ENCODE peak calls at places on chromosomes 1 and 21, in four cellular contexts. A, Q, T and R are unnamed samples.

GRCh38 chr21:41482321-41482720 is 25.6 kb downstream of the TMPRSS2 start:
- DNase-seq in T (no peak), A (no peak), Q (no peak), R (no peak)

GRCh38 chr1:58468612-58469493 is 77.7 kb downstream of the OMA1 start:
- DNase-seq in Q (no peak), A (no peak), T (no peak), R (no peak)

GRCh38 chr1:11927866-11928592 is 1.8 kb upstream of the KIAA2013 start:
- DNase-seq in T (no peak), A (no peak), Q (no peak), R (no peak)

GRCh38 chr1:71650126-71650525 is 569.3 kb upstream of the ZRANB2 start:
- DNase-seq in T (no peak), A (peak; percentile 61), Q (no peak), R (no peak)

GRCh38 chr1:154818911-154819310 is 51.2 kb downstream of the KCNN3 start:
- DNase-seq in Q (no peak), A (no peak), T (no peak), R (no peak)

GRCh38 chr1:245751671-245752070 is 596.9 kb downstream of the KIF26B start:
- DNase-seq in Q (no peak), A (peak; percentile 36), T (no peak), R (no peak)

GRCh38 chr1:54275349-54275748 is 75.4 kb downstream of the MRPL37 start:
- DNase-seq in A (no peak), T (no peak), Q (peak; percentile 59), R (no peak)

GRCh38 chr21:46317710-46318463 is 5.8 kb downstream of the C21orf58 start:
- DNase-seq in T (no peak), A (no peak), Q (no peak), R (no peak)

GRCh38 chr1:224213438-224214119 is 30.5 kb downstream of the DEGS1 start:
- DNase-seq in T (no peak), Q (peak; percentile 52), A (no peak), R (no peak)

GRCh38 chr1:167629681-167630567 is at the start of gene RCSD1:
- DNase-seq in Q (no peak), A (no peak), T (peak; percentile 53), R (no peak)

GRCh38 chr1:168312718-168313604 is 32.3 kb downstream of the TBX19 start:
- DNase-seq in A (no peak), Q (no peak), T (no peak), R (no peak)

GRCh38 chr1:193755441-193755840 is 569.0 kb upstream of the B3GALT2 start:
- DNase-seq in A (no peak), T (no peak), Q (no peak), R (no peak)

GRCh38 chr1:198529414-198529813 is 11.1 kb downstream of the ATP6V1G3 start:
- DNase-seq in A (peak; percentile 82), T (no peak), Q (no peak), R (no peak)

GRCh38 chr1:111620412-111620971 is 903 bp downstream of the RAP1A start:
- DNase-seq in Q (no peak), A (no peak), T (no peak), R (no peak)

GRCh38 chr1:53509775-53510174 is 50.6 kb downstream of the DMRTB1 start:
- DNase-seq in T (no peak), A (no peak), Q (no peak), R (no peak)

GRCh38 chr1:202228484-202229122 is 35.0 kb downstream of the LGR6 start:
- DNase-seq in Q (no peak), A (no peak), T (no peak), R (no peak)

GRCh38 chr1:219324629-219325367 is 151.1 kb downstream of the LYPLAL1 start:
- DNase-seq in A (peak; percentile 94), T (no peak), Q (no peak), R (no peak)

DNA sequence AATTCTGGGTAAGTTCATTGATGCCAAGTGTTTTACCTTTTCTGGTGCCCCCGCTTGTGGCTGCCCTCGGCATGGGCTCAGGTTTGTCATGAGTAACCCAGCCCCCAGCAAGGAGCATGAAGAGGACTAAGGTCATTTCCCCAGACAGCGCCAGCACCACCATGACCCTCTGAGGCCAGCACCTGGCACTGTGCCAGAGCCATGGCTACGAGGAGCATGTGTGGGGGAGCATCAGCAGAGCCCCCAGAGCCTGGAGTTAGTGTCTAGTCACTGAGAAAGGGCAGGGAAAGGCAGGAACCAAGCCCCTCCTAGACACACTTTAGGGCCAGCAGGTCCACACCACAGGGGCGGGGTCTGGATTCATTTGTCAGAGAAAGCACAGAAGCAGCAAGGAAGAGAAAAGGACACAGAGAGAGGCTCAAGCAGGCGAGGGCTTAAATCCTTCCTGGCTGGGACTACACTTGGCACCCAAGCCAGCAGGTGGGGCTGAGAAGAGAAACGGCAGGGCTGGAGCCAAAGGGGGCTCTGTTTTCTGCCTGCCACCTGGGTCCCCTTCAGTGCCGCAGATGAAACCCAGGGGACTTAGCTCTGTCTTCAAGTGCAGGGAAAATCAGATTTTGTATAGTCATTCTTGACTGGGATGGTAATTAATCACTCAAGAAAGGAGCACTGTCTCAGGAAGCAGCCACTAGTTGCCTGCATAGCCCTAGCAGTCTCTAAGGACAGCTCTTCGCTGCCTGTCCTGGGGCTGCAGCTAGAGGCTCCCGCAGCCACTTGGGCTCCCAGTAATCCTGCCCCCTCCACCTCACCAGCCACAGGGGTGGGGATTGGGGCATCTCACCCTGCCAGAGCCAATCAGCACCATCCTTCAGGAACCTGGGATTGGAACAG is 79.6 kb upstream of the ZC3H12A start:
- DNase-seq in Q (no peak), A (no peak), T (no peak), R (no peak)
- TF ChIP-seq CTCF in Q (no peak), A (no peak), T (no peak), R (no peak)

GRCh38 chr1:8443558-8444194 is 125.8 kb downstream of the SLC45A1 start:
- DNase-seq in T (no peak), Q (no peak), A (no peak), R (no peak)
- TF ChIP-seq CTCF in T (no peak), Q (no peak), A (no peak), R (no peak)

GRCh38 chr1:197399691-197400521 is 131.9 kb downstream of the CRB1 start:
- DNase-seq in A (peak; percentile 21), T (no peak), Q (no peak), R (no peak)
- TF ChIP-seq CTCF in A (peak; percentile 54), T (peak; percentile 34), Q (no peak), R (peak; percentile 70)

DNA sequence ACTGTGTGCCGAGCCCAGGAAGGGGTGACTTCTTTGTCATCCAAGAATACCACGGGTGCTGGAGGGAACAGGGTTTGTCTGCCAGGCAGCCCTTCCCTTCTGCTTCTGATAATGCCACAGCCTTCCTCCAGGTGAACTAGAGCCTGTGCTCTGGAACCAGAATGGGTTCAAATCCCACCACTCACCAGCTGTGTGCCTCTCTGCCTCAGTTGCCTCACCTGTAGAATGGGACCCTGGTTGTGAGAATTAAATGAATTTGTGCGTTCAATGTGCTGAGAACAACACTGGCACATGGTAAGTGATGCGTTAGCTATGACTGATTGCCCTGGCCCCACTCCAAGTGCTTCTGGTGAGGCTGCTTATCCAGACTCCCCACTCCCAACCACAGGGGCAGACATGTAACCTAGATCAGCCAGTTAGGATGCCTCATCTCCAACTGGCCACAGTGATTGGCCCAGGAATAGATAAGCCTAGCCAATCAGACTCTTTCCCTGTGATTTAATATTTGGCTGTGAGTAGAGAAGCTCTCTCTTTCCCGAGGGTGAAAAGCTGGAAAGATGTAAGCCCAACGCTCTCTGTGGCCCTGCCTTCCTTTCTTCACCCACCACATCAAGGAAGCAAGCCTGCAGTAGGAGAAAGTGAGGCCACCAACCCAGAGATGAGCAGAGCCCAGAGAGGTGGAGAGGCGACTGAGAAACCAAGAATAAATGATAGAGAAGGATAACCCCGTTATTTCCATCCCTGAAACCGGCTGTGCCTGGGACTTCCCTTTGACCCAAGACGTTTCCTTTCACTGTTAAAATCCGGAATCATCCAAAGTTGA is 20.8 kb upstream of the LAPTM5 start:
- DNase-seq in A (peak; percentile 48), Q (peak; percentile 59), T (no peak), R (no peak)
- TF ChIP-seq CTCF in A (no peak), Q (no peak), T (no peak), R (peak; percentile 5)

GRCh38 chr1:116585886-116586285 is 15.1 kb upstream of the CD58 start:
- DNase-seq in Q (no peak), A (no peak), T (no peak), R (no peak)

GRCh38 chr1:116580446-116581322 is 9.9 kb upstream of the CD58 start:
- DNase-seq in A (no peak), Q (no peak), T (no peak), R (no peak)

GRCh38 chr1:116579253-116579875 is 8.5 kb upstream of the CD58 start:
- DNase-seq in T (no peak), A (no peak), Q (no peak), R (no peak)

GRCh38 chr1:116586741-116587143 is 15.9 kb upstream of the CD58 start:
- DNase-seq in T (no peak), A (peak; percentile 25), Q (no peak), R (no peak)

DNA sequence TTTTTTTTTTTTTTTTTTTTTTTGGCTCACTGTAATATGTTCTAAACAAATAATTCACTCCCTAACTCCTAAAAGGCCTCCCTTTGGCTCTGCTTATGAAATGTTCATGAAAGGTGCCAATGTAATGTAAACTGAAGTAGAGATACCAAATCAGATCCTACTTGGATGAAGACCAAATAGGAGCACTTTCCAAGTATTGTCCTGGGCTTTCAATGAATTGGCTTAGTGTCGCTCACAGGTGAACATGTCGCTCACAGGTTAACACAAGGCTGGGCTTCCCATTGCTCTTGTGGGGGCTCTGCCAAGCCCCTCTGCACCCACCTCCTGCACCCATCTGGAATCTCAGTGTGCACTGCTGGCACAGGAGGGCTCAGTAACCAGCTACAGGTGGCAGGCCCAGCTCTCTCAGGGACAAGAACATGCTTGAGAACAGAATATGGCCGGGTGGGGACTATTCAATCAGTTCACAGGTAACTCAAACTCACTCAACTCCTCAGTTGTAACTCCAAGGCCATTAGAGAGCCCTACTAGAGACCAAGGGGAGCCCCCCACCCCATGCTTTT is 10.6 kb upstream of the CD58 start:
- DNase-seq in T (no peak), Q (no peak), A (no peak), R (no peak)
- TF ChIP-seq CTCF in T (no peak), Q (no peak), A (no peak), R (no peak)

GRCh38 chr1:185059950-185060571 is 14.7 kb downstream of the RNF2 start:
- DNase-seq in T (no peak), A (no peak), Q (no peak), R (no peak)

GRCh38 chr1:185062710-185063370 is 17.5 kb downstream of the RNF2 start:
- DNase-seq in T (no peak), Q (no peak), A (no peak), R (no peak)

GRCh38 chr1:185058103-185058502 is 12.7 kb downstream of the RNF2 start:
- DNase-seq in A (no peak), T (no peak), Q (no peak), R (no peak)

GRCh38 chr1:185054365-185055060 is 9.2 kb downstream of the RNF2 start:
- DNase-seq in T (no peak), A (no peak), Q (no peak), R (no peak)

DNA sequence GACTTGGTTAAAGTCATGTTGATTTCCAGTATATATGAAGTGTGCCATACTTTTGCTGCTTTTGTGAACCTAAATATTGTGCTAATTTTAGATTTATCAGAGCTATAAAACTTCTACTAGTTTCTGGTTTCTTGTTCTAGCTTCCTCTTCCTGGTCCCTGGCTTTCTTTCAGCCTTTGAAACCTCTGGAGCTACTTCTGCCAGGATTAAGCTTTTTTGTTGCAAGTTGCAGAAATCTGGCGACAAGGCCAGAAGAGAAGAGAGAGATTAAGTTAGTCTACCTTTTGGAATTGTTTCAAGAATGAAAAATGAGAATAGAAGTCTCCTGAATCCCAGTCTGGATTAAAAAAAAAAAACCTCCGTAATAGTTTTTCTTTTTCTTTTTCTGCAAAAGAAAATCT is 13.5 kb downstream of the RNF2 start:
- DNase-seq in A (no peak), T (no peak), Q (no peak), R (no peak)
- TF ChIP-seq CTCF in A (no peak), T (no peak), Q (no peak), R (no peak)